ENCODE peak calls at places on chromosomes 12 and 14, in seven cellular contexts. Z, R, M, P, I, H and T are unnamed samples.

GRCh38 chr12:113092478-113093408 is 36.2 kb downstream of the DTX1 start:
- DNase-seq in Z (no peak), R (no peak), M (peak), P (no peak), I (no peak), H (no peak), T (peak)

GRCh38 chr14:69582207-69582606 is 7.5 kb upstream of the CCDC177 start:
- DNase-seq in Z (no peak), R (no peak), M (no peak), P (no peak), I (no peak), H (no peak), T (no peak)

GRCh38 chr12:8817856-8818255 is 4.6 kb upstream of the A2ML1 start:
- DNase-seq in Z (no peak), R (no peak), M (no peak), P (no peak), I (no peak), H (no peak), T (no peak)

GRCh38 chr12:131784909-131785762 is 43.1 kb upstream of the MMP17 start:
- DNase-seq in Z (no peak), R (no peak), M (no peak), P (no peak), I (no peak), H (no peak), T (no peak)

GRCh38 chr14:61694039-61694438 is 1.3 kb upstream of the HIF1A start:
- DNase-seq in Z (no peak), R (no peak), M (no peak), P (no peak), I (no peak), H (no peak), T (no peak)

GRCh38 chr14:100850841-100851585 is 25.1 kb downstream of the MEG3 start:
- DNase-seq in Z (peak), R (peak), M (peak), P (peak), I (peak), H (no peak), T (peak)

GRCh38 chr12:9039397-9039977 is 50.1 kb downstream of the KLRG1 start:
- DNase-seq in Z (peak), R (peak), M (peak), P (peak), I (no peak), H (no peak), T (peak)

GRCh38 chr12:104472748-104473147 is 16.0 kb downstream of the CHST11 start:
- DNase-seq in Z (no peak), R (no peak), M (no peak), P (no peak), I (no peak), H (no peak), T (no peak)

GRCh38 chr12:80624986-80625530 is 82.4 kb upstream of the MYF6 start:
- DNase-seq in Z (no peak), R (no peak), M (no peak), P (no peak), I (no peak), H (no peak), T (no peak)

GRCh38 chr12:30417697-30418231 is 277.9 kb downstream of the IPO8 start:
- DNase-seq in Z (no peak), R (no peak), M (no peak), P (peak), I (no peak), H (no peak), T (no peak)

GRCh38 chr12:130044991-130045621 is 117.2 kb upstream of the FZD10 start:
- DNase-seq in Z (no peak), R (peak), M (no peak), P (no peak), I (no peak), H (no peak), T (no peak)

GRCh38 chr14:25953532-25954144 is 644.2 kb downstream of the NOVA1 start:
- DNase-seq in Z (no peak), R (no peak), M (no peak), P (no peak), I (no peak), H (no peak), T (peak)

GRCh38 chr12:26123482-26123980 is 1.3 kb downstream of the BHLHE41 start:
- DNase-seq in Z (no peak), R (no peak), M (no peak), P (no peak), I (no peak), H (no peak), T (no peak)

GRCh38 chr12:25824729-25825128 is 133.8 kb upstream of the RASSF8 start:
- DNase-seq in Z (no peak), R (no peak), M (no peak), P (no peak), I (no peak), H (no peak), T (no peak)

GRCh38 chr14:61125314-61126082 is 144.5 kb downstream of the SLC38A6 start:
- DNase-seq in Z (no peak), R (no peak), M (no peak), P (no peak), I (no peak), H (no peak), T (no peak)

GRCh38 chr12:91618281-91618680 is 435.7 kb upstream of the DCN start:
- DNase-seq in Z (no peak), R (no peak), M (no peak), P (no peak), I (no peak), H (no peak), T (peak)

GRCh38 chr12:26097046-26097878 is 27.6 kb downstream of the BHLHE41 start:
- DNase-seq in Z (peak), R (peak), M (peak), P (peak), I (no peak), H (no peak), T (peak)

GRCh38 chr14:105889666-105890473 is 363.5 kb downstream of the TMEM121 start:
- DNase-seq in Z (peak), R (no peak), M (peak), P (no peak), I (no peak), H (no peak), T (no peak)

GRCh38 chr14:105890474-105891220 is 364.3 kb downstream of the TMEM121 start:
- DNase-seq in Z (no peak), R (no peak), M (peak), P (no peak), I (no peak), H (no peak), T (no peak)

GRCh38 chr14:105891221-105891602 is 364.8 kb downstream of the TMEM121 start:
- DNase-seq in Z (no peak), R (no peak), M (no peak), P (no peak), I (no peak), H (no peak), T (no peak)

GRCh38 chr14:105888151-105888550 is 361.8 kb downstream of the TMEM121 start:
- DNase-seq in Z (no peak), R (no peak), M (no peak), P (no peak), I (no peak), H (no peak), T (no peak)

GRCh38 chr14:105888784-105889665 is 362.6 kb downstream of the TMEM121 start:
- DNase-seq in Z (no peak), R (no peak), M (peak), P (no peak), I (no peak), H (no peak), T (no peak)
- TF ChIP-seq JUND in Z (no peak), R (no peak), M (no peak), P (no peak), I (no peak), H (no peak), T (no peak)

GRCh38 chr14:93045965-93046695 is 69.6 kb downstream of the ITPK1 start:
- DNase-seq in Z (peak), R (no peak), M (peak), P (peak), I (no peak), H (no peak), T (peak)

GRCh38 chr14:93042968-93043940 is 72.5 kb downstream of the ITPK1 start:
- DNase-seq in Z (peak), R (peak), M (no peak), P (peak), I (no peak), H (no peak), T (no peak)

GRCh38 chr14:93044601-93045000 is 71.1 kb downstream of the ITPK1 start:
- DNase-seq in Z (no peak), R (no peak), M (peak), P (no peak), I (no peak), H (no peak), T (no peak)

GRCh38 chr14:93045211-93045674 is 70.5 kb downstream of the ITPK1 start:
- DNase-seq in Z (no peak), R (peak), M (peak), P (no peak), I (no peak), H (no peak), T (peak)

DNA sequence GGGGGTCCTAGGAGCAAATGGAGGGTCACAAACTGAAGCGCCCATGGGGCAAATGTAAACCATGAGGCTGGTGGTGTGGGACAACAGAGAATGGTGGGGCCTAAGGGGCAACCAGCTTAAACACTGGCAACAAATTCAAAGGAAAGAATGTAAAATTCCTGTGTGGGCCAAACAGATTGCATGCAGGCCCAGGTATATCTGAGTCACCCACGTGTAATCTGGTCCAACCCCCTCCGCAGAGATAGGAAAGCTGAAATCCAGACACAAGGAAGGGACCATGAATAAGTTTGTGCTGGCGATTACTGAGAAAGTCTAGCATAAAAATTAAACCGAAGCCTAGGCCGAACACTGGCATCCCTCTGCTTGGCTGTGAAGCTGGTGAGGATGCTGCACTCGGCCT is 71.6 kb downstream of the ITPK1 start:
- DNase-seq in Z (no peak), R (no peak), M (no peak), P (peak), I (no peak), H (no peak), T (no peak)
- TF ChIP-seq JUND in Z (no peak), R (no peak), M (no peak), P (no peak), I (no peak), H (no peak), T (no peak)

GRCh38 chr12:6084261-6084968 is 40.1 kb downstream of the VWF start:
- DNase-seq in Z (peak), R (no peak), M (no peak), P (peak), I (no peak), H (no peak), T (peak)
- TF ChIP-seq JUND in Z (peak), R (no peak), M (no peak), P (peak), I (peak), H (no peak), T (no peak)

GRCh38 chr12:89238593-89238992 is 113.7 kb downstream of the DUSP6 start:
- DNase-seq in Z (no peak), R (no peak), M (no peak), P (no peak), I (no peak), H (no peak), T (no peak)
- TF ChIP-seq JUND in Z (no peak), R (no peak), M (no peak), P (no peak), I (no peak), H (no peak), T (no peak)

DNA sequence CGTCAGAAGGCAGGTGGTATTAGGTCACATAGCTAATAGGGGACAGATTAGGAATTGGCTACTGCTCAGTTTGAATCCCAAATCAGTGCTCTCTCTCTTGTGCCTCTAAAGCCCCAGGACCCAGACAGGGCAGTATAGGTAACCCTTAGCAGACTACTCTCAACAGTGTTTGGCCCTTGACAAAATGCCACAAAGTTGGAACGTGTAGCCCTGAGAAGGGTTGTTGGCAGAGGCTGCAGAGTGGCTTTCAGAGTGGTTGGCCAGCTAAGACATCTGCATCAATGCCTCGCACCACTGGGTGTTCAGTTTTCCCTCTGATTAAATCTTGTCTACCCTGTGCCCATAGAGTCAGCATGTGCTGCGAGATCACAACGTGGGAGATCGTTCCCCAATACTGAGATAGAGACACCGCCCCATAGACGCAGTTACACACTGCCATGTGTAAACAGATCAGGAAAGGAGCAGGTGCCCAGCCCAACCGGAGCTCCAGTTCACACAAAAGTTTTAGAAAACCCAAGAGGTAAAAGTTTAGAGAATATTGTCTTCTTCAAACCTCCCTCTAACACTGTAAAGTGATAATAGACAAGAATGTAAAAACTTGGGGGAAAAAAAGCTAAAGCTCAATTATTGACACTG is 48.3 kb downstream of the EML1 start:
- DNase-seq in Z (no peak), R (no peak), M (no peak), P (no peak), I (no peak), H (no peak), T (no peak)
- TF ChIP-seq JUND in Z (no peak), R (no peak), M (no peak), P (no peak), I (no peak), H (no peak), T (no peak)

GRCh38 chr12:19799216-19799615 is 359.9 kb downstream of the AEBP2 start:
- DNase-seq in Z (no peak), R (no peak), M (no peak), P (no peak), I (no peak), H (no peak), T (no peak)
- TF ChIP-seq JUND in Z (no peak), R (no peak), M (no peak), P (no peak), I (no peak), H (no peak), T (no peak)

DNA sequence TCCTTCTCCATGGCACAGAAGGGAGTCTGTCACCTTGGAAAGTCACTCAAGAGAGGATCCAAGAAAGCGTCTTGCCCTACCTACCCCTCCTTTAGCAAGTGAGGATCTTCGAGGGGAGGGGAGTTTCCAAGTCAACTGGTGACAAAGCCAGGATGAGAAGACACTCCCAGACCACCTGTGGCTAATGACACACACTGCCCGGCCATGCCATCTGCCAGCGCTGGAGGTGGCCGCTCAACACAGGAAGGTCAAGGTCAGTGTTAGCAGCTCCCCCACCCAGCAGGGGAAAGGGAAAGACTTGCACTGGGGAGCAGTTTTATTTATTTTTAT is 41.3 kb downstream of the ELK3 start:
- DNase-seq in Z (no peak), R (no peak), M (no peak), P (no peak), I (no peak), H (no peak), T (no peak)
- TF ChIP-seq JUND in Z (no peak), R (no peak), M (no peak), P (no peak), I (no peak), H (no peak), T (no peak)

GRCh38 chr12:21642707-21643389 is 14.8 kb downstream of the LDHB start:
- DNase-seq in Z (no peak), R (no peak), M (no peak), P (no peak), I (no peak), H (no peak), T (no peak)
- TF ChIP-seq JUND in Z (no peak), R (no peak), M (no peak), P (no peak), I (no peak), H (no peak), T (no peak)

GRCh38 chr12:111767362-111768158 is 827 bp downstream of the ALDH2 start:
- DNase-seq in Z (peak), R (peak), M (no peak), P (peak), I (no peak), H (no peak), T (no peak)

GRCh38 chr12:111764120-111764821 is 2.5 kb upstream of the ALDH2 start:
- DNase-seq in Z (no peak), R (no peak), M (no peak), P (no peak), I (no peak), H (peak), T (no peak)

GRCh38 chr12:111768159-111768895 is 1.6 kb downstream of the ALDH2 start:
- DNase-seq in Z (no peak), R (no peak), M (no peak), P (no peak), I (no peak), H (no peak), T (no peak)

GRCh38 chr12:111769599-111769998 is 2.9 kb downstream of the ALDH2 start:
- DNase-seq in Z (no peak), R (no peak), M (no peak), P (no peak), I (no peak), H (no peak), T (no peak)

DNA sequence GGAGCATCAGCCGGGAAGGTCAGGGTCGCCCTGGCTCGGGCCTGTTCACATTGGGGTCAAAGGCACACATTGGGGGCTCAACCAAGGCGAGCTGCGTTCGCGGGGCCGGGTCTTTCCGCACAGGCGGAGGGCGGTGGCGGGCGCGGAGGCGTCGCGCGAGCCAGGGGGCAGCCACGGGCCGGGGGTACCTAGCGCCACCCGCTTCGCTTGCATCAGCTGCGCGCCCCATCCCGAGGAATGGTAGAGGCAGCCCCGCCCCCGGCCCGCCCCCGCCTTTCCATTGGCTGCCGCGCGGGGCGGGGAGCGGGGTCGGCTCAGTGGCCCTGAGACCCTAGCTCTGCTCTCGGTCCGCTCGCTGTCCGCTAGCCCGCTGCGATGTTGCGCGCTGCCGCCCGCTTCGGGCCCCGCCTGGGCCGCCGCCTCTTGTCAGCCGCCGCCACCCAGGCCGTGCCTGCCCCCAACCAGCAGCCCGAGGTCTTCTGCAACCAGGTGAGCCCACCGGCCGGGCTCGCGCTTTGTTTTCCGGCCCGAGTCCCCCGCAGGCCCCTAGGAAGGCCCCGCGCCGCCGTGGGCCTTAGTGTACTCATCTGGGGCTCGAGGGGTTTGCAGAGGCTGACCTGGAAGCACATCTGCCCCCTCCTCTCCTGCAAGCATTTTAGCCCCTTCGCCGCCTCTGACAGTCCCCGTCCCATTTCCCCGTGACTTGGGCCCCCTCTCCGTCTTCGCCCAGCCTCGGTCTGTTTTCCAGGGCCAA is at the start of gene ALDH2:
- DNase-seq in Z (peak), R (peak), M (peak), P (peak), I (peak), H (no peak), T (peak)
- TF ChIP-seq JUND in Z (no peak), R (no peak), M (no peak), P (no peak), I (no peak), H (no peak), T (no peak)